ENCODE peak calls at places on chromosome 1, in eight cellular contexts. Y is COR-L47; M is activated CD4-positive, alpha-beta T cell treated with anti-CD3 and anti-CD28 coated beads for 4 hours; F is stimulated activated CD4-positive, alpha-beta T cell treated with anti-CD3 and anti-CD28 coated beads, Interleukin-12 subunit alpha, Interleukin-12 subunit beta, amount 100 ng/mL, for 4 hours; B is H9; R is NCI-H2171 treated with DMSO at 0.1 percent for 48 hours; X is iris pigment epithelial cell; V is activated T-helper 1 cell treated with anti-CD3 and anti-CD28 coated beads, Interleukin-2, amount 50 U/mL, for 16 hours. N is an unnamed sample.

GRCh38 chr1:11262171-11263049 is at the start of gene MTOR:
- DNase-seq in Y (peak; percentile 100), M (peak; percentile 96), F (peak; percentile 88), B (peak; percentile 100), R (peak; percentile 100), X (peak; percentile 100), V (peak; percentile 89), N (peak; percentile 92)

GRCh38 chr1:46466477-46467182 is 23.0 kb upstream of the DMBX1 start:
- DNase-seq in Y (no peak), M (peak; percentile 10), F (peak; percentile 24), B (peak; percentile 70), R (peak; percentile 82), X (no peak), V (no peak), N (no peak)

GRCh38 chr1:14113841-14114567 is 414.0 kb downstream of the PRDM2 start:
- DNase-seq in Y (peak; percentile 58), M (no peak), F (no peak), B (peak; percentile 88), R (no peak), X (peak; percentile 31), V (no peak), N (peak; percentile 21)

GRCh38 chr1:170010443-170010842 is 64.1 kb downstream of the KIFAP3 start:
- DNase-seq in Y (peak; percentile 3), M (peak; percentile 7), F (no peak), B (no peak), R (no peak), X (peak; percentile 46), V (no peak), N (no peak)

GRCh38 chr1:215704089-215704860 is 137.2 kb downstream of the KCTD3 start:
- DNase-seq in Y (no peak), M (no peak), F (no peak), B (no peak), R (no peak), X (peak; percentile 18), V (no peak), N (no peak)

GRCh38 chr1:9422321-9422720 is 116.9 kb upstream of the SLC25A33 start:
- DNase-seq in Y (no peak), M (no peak), F (no peak), B (no peak), R (no peak), X (no peak), V (no peak), N (no peak)

GRCh38 chr1:193264313-193265065 is 78.1 kb upstream of the B3GALT2 start:
- DNase-seq in Y (no peak), M (no peak), F (no peak), B (no peak), R (no peak), X (peak; percentile 55), V (no peak), N (no peak)

GRCh38 chr1:165376041-165376810 is 19.7 kb upstream of the LMX1A start:
- DNase-seq in Y (peak; percentile 21), M (peak; percentile 13), F (peak; percentile 21), B (peak; percentile 87), R (no peak), X (peak; percentile 72), V (no peak), N (peak; percentile 36)

GRCh38 chr1:180360333-180361075 is 130.4 kb downstream of the LHX4 start:
- DNase-seq in Y (no peak), M (no peak), F (no peak), B (no peak), R (no peak), X (peak; percentile 62), V (no peak), N (no peak)

GRCh38 chr1:42736571-42737200 is 3.4 kb downstream of the CLDN19 start:
- DNase-seq in Y (no peak), M (no peak), F (no peak), B (no peak), R (no peak), X (no peak), V (no peak), N (no peak)

GRCh38 chr1:209595599-209595998 is 12.1 kb downstream of the CAMK1G start:
- DNase-seq in Y (no peak), M (no peak), F (no peak), B (no peak), R (no peak), X (no peak), V (no peak), N (no peak)

GRCh38 chr1:183191833-183192232 is 5.8 kb downstream of the LAMC2 start:
- DNase-seq in Y (no peak), M (no peak), F (no peak), B (no peak), R (no peak), X (peak; percentile 95), V (no peak), N (no peak)

GRCh38 chr1:25173809-25174320 is 58.4 kb downstream of the SYF2 start:
- DNase-seq in Y (no peak), M (no peak), F (no peak), B (no peak), R (no peak), X (no peak), V (no peak), N (no peak)

GRCh38 chr1:120133228-120133927 is 42.9 kb downstream of the SEC22B start:
- DNase-seq in Y (no peak), M (no peak), F (no peak), B (no peak), R (no peak), X (no peak), V (no peak), N (no peak)

GRCh38 chr1:175134500-175134899 is 58.1 kb downstream of the KIAA0040 start:
- DNase-seq in Y (no peak), M (no peak), F (no peak), B (no peak), R (no peak), X (no peak), V (no peak), N (no peak)

GRCh38 chr1:23593556-23594148 is 34.4 kb upstream of the ID3 start:
- DNase-seq in Y (peak; percentile 59), M (no peak), F (no peak), B (peak; percentile 79), R (peak; percentile 69), X (peak; percentile 37), V (no peak), N (no peak)

GRCh38 chr1:47712596-47713299 is 274.9 kb downstream of the FOXD2 start:
- DNase-seq in Y (peak; percentile 29), M (no peak), F (no peak), B (no peak), R (no peak), X (no peak), V (no peak), N (no peak)

GRCh38 chr1:47782414-47783165 is 214.6 kb downstream of the TRABD2B start:
- DNase-seq in Y (no peak), M (no peak), F (no peak), B (no peak), R (no peak), X (no peak), V (no peak), N (no peak)

GRCh38 chr1:64516803-64517568 is 47.1 kb downstream of the CACHD1 start:
- DNase-seq in Y (no peak), M (no peak), F (no peak), B (no peak), R (no peak), X (peak; percentile 56), V (no peak), N (no peak)

GRCh38 chr1:38622197-38622596 is 237.4 kb downstream of the RRAGC start:
- DNase-seq in Y (no peak), M (no peak), F (no peak), B (no peak), R (no peak), X (no peak), V (no peak), N (no peak)

GRCh38 chr1:23422955-23423354 is 1.6 kb downstream of the TCEA3 start:
- DNase-seq in Y (no peak), M (no peak), F (no peak), B (no peak), R (no peak), X (no peak), V (no peak), N (no peak)

GRCh38 chr1:65793359-65793732 is 651 bp downstream of the PDE4B start:
- DNase-seq in Y (no peak), M (no peak), F (no peak), B (peak; percentile 48), R (no peak), X (peak; percentile 3), V (no peak), N (no peak)

GRCh38 chr1:93692451-93692861 is 10.8 kb upstream of the BCAR3 start:
- DNase-seq in Y (no peak), M (no peak), F (no peak), B (no peak), R (no peak), X (peak; percentile 77), V (no peak), N (no peak)

GRCh38 chr1:220347654-220348175 is 75.5 kb upstream of the RAB3GAP2 start:
- DNase-seq in Y (no peak), M (no peak), F (no peak), B (no peak), R (peak; percentile 52), X (no peak), V (no peak), N (no peak)

GRCh38 chr1:110523011-110523410 is 4.0 kb upstream of the KCNA10 start:
- DNase-seq in Y (no peak), M (no peak), F (no peak), B (no peak), R (no peak), X (no peak), V (no peak), N (no peak)

GRCh38 chr1:41359211-41360073 is 1.8 kb upstream of the FOXO6 start:
- DNase-seq in Y (no peak), M (no peak), F (no peak), B (no peak), R (no peak), X (peak; percentile 17), V (no peak), N (no peak)

GRCh38 chr1:229340496-229340895 is 2.4 kb downstream of the CCSAP start:
- DNase-seq in Y (no peak), M (no peak), F (no peak), B (no peak), R (peak; percentile 61), X (no peak), V (no peak), N (no peak)

GRCh38 chr1:111792249-111792648 is 36.5 kb downstream of the DDX20 start:
- DNase-seq in Y (no peak), M (no peak), F (no peak), B (no peak), R (no peak), X (no peak), V (no peak), N (no peak)

GRCh38 chr1:244381887-244382565 is 69.7 kb downstream of the ADSS2 start:
- DNase-seq in Y (no peak), M (no peak), F (no peak), B (no peak), R (no peak), X (peak; percentile 63), V (no peak), N (no peak)

GRCh38 chr1:77797991-77798390 is 18.5 kb downstream of the MIGA1 start:
- DNase-seq in Y (no peak), M (no peak), F (no peak), B (no peak), R (no peak), X (peak; percentile 11), V (no peak), N (no peak)

GRCh38 chr1:61322769-61323168 is 240.4 kb downstream of the NFIA start:
- DNase-seq in Y (peak; percentile 64), M (no peak), F (no peak), B (no peak), R (no peak), X (no peak), V (no peak), N (no peak)

GRCh38 chr1:185646202-185646683 is 87.9 kb upstream of the HMCN1 start:
- DNase-seq in Y (peak; percentile 73), M (no peak), F (no peak), B (peak; percentile 79), R (no peak), X (peak; percentile 99), V (no peak), N (no peak)

GRCh38 chr1:209607102-209607794 is 23.7 kb downstream of the CAMK1G start:
- DNase-seq in Y (no peak), M (no peak), F (no peak), B (no peak), R (no peak), X (peak; percentile 66), V (no peak), N (no peak)

GRCh38 chr1:10517677-10517982 is 42.9 kb downstream of the PEX14 start:
- DNase-seq in Y (no peak), M (no peak), F (no peak), B (no peak), R (no peak), X (no peak), V (no peak), N (no peak)

N was measured in progenitor cell of endocrine pancreas.